ENCODE peak calls at places on chromosomes 12 and 14, in seven cellular contexts. One of them, this sample, is unnamed.

GRCh38 chr14:91171291-91171690 is 57.4 kb downstream of the DGLUCY start:
- DNase-seq in EL: no peak
- DNase-seq in GDM1: no peak
- DNase-seq in epithelial cell of prostate: no peak
- DNase-seq in HS-27A: no peak
- DNase-seq in HT1080: no peak
- DNase-seq in NCI-H1105 treated with DMSO at 0.1 percent for 48 hours: no peak
- DNase-seq in this sample: no peak

GRCh38 chr14:34693228-34693939 is 21.0 kb downstream of the CFL2 start:
- DNase-seq in EL: no peak
- DNase-seq in GDM1: no peak
- DNase-seq in epithelial cell of prostate: no peak
- DNase-seq in HS-27A: no peak
- DNase-seq in HT1080: no peak
- DNase-seq in NCI-H1105 treated with DMSO at 0.1 percent for 48 hours: no peak
- DNase-seq in this sample: no peak

GRCh38 chr12:7679251-7680045 is 13.7 kb upstream of the APOBEC1 start:
- DNase-seq in EL: no peak
- DNase-seq in GDM1: no peak
- DNase-seq in epithelial cell of prostate: no peak
- DNase-seq in HS-27A: no peak
- DNase-seq in HT1080: no peak
- DNase-seq in NCI-H1105 treated with DMSO at 0.1 percent for 48 hours: no peak
- DNase-seq in this sample: no peak

GRCh38 chr14:76752744-76753143 is 8.5 kb upstream of the VASH1 start:
- DNase-seq in EL: no peak
- DNase-seq in GDM1: no peak
- DNase-seq in epithelial cell of prostate: no peak
- DNase-seq in HS-27A: no peak
- DNase-seq in HT1080: no peak
- DNase-seq in NCI-H1105 treated with DMSO at 0.1 percent for 48 hours: no peak
- DNase-seq in this sample: no peak

GRCh38 chr12:113537751-113538087 is 66.0 kb upstream of the LHX5 start:
- DNase-seq in EL: peak; percentile 3
- DNase-seq in GDM1: no peak
- DNase-seq in epithelial cell of prostate: peak; percentile 14
- DNase-seq in HS-27A: peak; percentile 14
- DNase-seq in HT1080: peak; percentile 64
- DNase-seq in NCI-H1105 treated with DMSO at 0.1 percent for 48 hours: no peak
- DNase-seq in this sample: no peak

GRCh38 chr14:22088614-22089359 is 415.2 kb upstream of the OR4E1 start:
- DNase-seq in EL: peak; percentile 6
- DNase-seq in GDM1: no peak
- DNase-seq in epithelial cell of prostate: no peak
- DNase-seq in HS-27A: peak; percentile 69
- DNase-seq in HT1080: peak; percentile 7
- DNase-seq in NCI-H1105 treated with DMSO at 0.1 percent for 48 hours: no peak
- DNase-seq in this sample: no peak

GRCh38 chr12:85695316-85695715 is 140.9 kb downstream of the RASSF9 start:
- DNase-seq in EL: no peak
- DNase-seq in GDM1: no peak
- DNase-seq in epithelial cell of prostate: no peak
- DNase-seq in HS-27A: no peak
- DNase-seq in HT1080: no peak
- DNase-seq in NCI-H1105 treated with DMSO at 0.1 percent for 48 hours: no peak
- DNase-seq in this sample: no peak

GRCh38 chr12:7013101-7013500 is 5.2 kb downstream of the LPCAT3 start:
- DNase-seq in EL: no peak
- DNase-seq in GDM1: no peak
- DNase-seq in epithelial cell of prostate: no peak
- DNase-seq in HS-27A: no peak
- DNase-seq in HT1080: no peak
- DNase-seq in NCI-H1105 treated with DMSO at 0.1 percent for 48 hours: no peak
- DNase-seq in this sample: no peak

GRCh38 chr12:90112668-90113067 is 404.0 kb upstream of the ATP2B1 start:
- DNase-seq in EL: no peak
- DNase-seq in GDM1: no peak
- DNase-seq in epithelial cell of prostate: no peak
- DNase-seq in HS-27A: no peak
- DNase-seq in HT1080: no peak
- DNase-seq in NCI-H1105 treated with DMSO at 0.1 percent for 48 hours: no peak
- DNase-seq in this sample: no peak

GRCh38 chr14:78222746-78223145 is 52.6 kb downstream of the NRXN3 start:
- DNase-seq in EL: no peak
- DNase-seq in GDM1: no peak
- DNase-seq in epithelial cell of prostate: no peak
- DNase-seq in HS-27A: no peak
- DNase-seq in HT1080: no peak
- DNase-seq in NCI-H1105 treated with DMSO at 0.1 percent for 48 hours: no peak
- DNase-seq in this sample: no peak

GRCh38 chr12:108333898-108334699 is 5.0 kb downstream of the CMKLR1 start:
- DNase-seq in EL: peak; percentile 47
- DNase-seq in GDM1: no peak
- DNase-seq in epithelial cell of prostate: no peak
- DNase-seq in HS-27A: no peak
- DNase-seq in HT1080: peak; percentile 72
- DNase-seq in NCI-H1105 treated with DMSO at 0.1 percent for 48 hours: no peak
- DNase-seq in this sample: peak; percentile 32

GRCh38 chr14:105271224-105271890 is 23.0 kb downstream of the BTBD6 start:
- DNase-seq in EL: no peak
- DNase-seq in GDM1: no peak
- DNase-seq in epithelial cell of prostate: no peak
- DNase-seq in HS-27A: no peak
- DNase-seq in HT1080: no peak
- DNase-seq in NCI-H1105 treated with DMSO at 0.1 percent for 48 hours: no peak
- DNase-seq in this sample: no peak

This sample was measured in foreskin melanocyte.